ENCODE peak calls at places on chromosome 14, in five cellular contexts. X is PC-9, Z is heart left ventricle, F is IMR-90, O is H9. H is an unnamed sample.

GRCh38 chr14:92173668-92174067 is 51.9 kb downstream of the CPSF2 start:
- DNase-seq in X (no peak), Z (no peak), F (peak), O (no peak), H (no peak)

GRCh38 chr14:86013663-86014062 is 483.7 kb downstream of the FLRT2 start:
- DNase-seq in X (no peak), Z (no peak), F (peak), O (no peak), H (no peak)

GRCh38 chr14:48937796-48938195 is 648.4 kb downstream of the RPS29 start:
- DNase-seq in X (no peak), Z (no peak), F (peak), O (no peak), H (no peak)

GRCh38 chr14:89365071-89365801 is 51.8 kb downstream of the FOXN3 start:
- DNase-seq in X (no peak), Z (peak), F (peak), O (no peak), H (no peak)

GRCh38 chr14:104288272-104288671 is 149.9 kb downstream of the KIF26A start:
- DNase-seq in X (no peak), Z (no peak), F (no peak), O (no peak), H (no peak)

GRCh38 chr14:75098209-75098608 is 28.6 kb downstream of the NEK9 start:
- DNase-seq in X (no peak), Z (no peak), F (no peak), O (no peak), H (no peak)

GRCh38 chr14:32233292-32233691 is 30.2 kb upstream of the RNU6-8 start:
- DNase-seq in X (no peak), Z (no peak), F (no peak), O (no peak), H (no peak)

GRCh38 chr14:52312872-52313492 is 1.1 kb upstream of the PTGER2 start:
- DNase-seq in X (no peak), Z (no peak), F (peak), O (no peak), H (no peak)

GRCh38 chr14:104217486-104218360 is 79.3 kb downstream of the KIF26A start:
- DNase-seq in X (no peak), Z (no peak), F (no peak), O (no peak), H (no peak)

GRCh38 chr14:60684203-60684602 is 34.9 kb upstream of the SIX1 start:
- DNase-seq in X (no peak), Z (no peak), F (no peak), O (no peak), H (no peak)

GRCh38 chr14:49659526-49660455 is 24.7 kb upstream of the DNAAF2 start:
- DNase-seq in X (no peak), Z (no peak), F (no peak), O (no peak), H (no peak)

GRCh38 chr14:101123639-101124525 is 220.4 kb upstream of the RTL1 start:
- DNase-seq in X (no peak), Z (no peak), F (no peak), O (peak), H (no peak)

GRCh38 chr14:64584185-64584584 is 34.4 kb downstream of the PPP1R36 start:
- DNase-seq in X (no peak), Z (no peak), F (no peak), O (no peak), H (no peak)

GRCh38 chr14:34966413-34966812 is 16.4 kb upstream of the SRP54 start:
- DNase-seq in X (no peak), Z (no peak), F (no peak), O (no peak), H (no peak)

GRCh38 chr14:56884617-56885016 is 74.3 kb upstream of the OTX2 start:
- DNase-seq in X (no peak), Z (no peak), F (no peak), O (no peak), H (no peak)

GRCh38 chr14:101134161-101134631 is 230.7 kb upstream of the RTL1 start:
- DNase-seq in X (no peak), Z (no peak), F (no peak), O (peak), H (no peak)

GRCh38 chr14:65003394-65003793 is 16.7 kb downstream of the FNTB start:
- DNase-seq in X (no peak), Z (no peak), F (no peak), O (no peak), H (no peak)

GRCh38 chr14:62378057-62378456 is 615.8 kb downstream of the SNAPC1 start:
- DNase-seq in X (no peak), Z (no peak), F (no peak), O (no peak), H (no peak)

GRCh38 chr14:97266653-97267052 is 469.5 kb downstream of the VRK1 start:
- DNase-seq in X (no peak), Z (no peak), F (no peak), O (no peak), H (peak)

GRCh38 chr14:31543969-31544799 is 17.0 kb upstream of the NUBPL start:
- DNase-seq in X (no peak), Z (no peak), F (peak), O (no peak), H (no peak)

GRCh38 chr14:93926209-93926872 is 803 bp upstream of the FAM181A start:
- DNase-seq in X (no peak), Z (no peak), F (no peak), O (no peak), H (no peak)

GRCh38 chr14:68349900-68350323 is 443.0 kb downstream of the ZFP36L1 start:
- DNase-seq in X (no peak), Z (no peak), F (peak), O (no peak), H (no peak)

GRCh38 chr14:63423889-63424288 is 105.2 kb upstream of the GPHB5 start:
- DNase-seq in X (no peak), Z (peak), F (no peak), O (no peak), H (no peak)

GRCh38 chr14:104643306-104643705 is 38.7 kb upstream of the TMEM179 start:
- DNase-seq in X (no peak), Z (no peak), F (no peak), O (no peak), H (no peak)

GRCh38 chr14:68685419-68686211 is 107.3 kb downstream of the ZFP36L1 start:
- DNase-seq in X (peak), Z (peak), F (peak), O (no peak), H (peak)

GRCh38 chr14:82667501-82667900 is 1133.8 kb upstream of the SEL1L start:
- DNase-seq in X (no peak), Z (no peak), F (no peak), O (no peak), H (no peak)

GRCh38 chr14:93464271-93464670 is 33.5 kb downstream of the UNC79 start:
- DNase-seq in X (no peak), Z (no peak), F (no peak), O (no peak), H (no peak)

GRCh38 chr14:104436047-104436531 is 143.5 kb upstream of the C14orf180 start:
- DNase-seq in X (no peak), Z (peak), F (no peak), O (peak), H (no peak)

GRCh38 chr14:24213866-24214652 is 771 bp upstream of the CHMP4A start:
- DNase-seq in X (no peak), Z (no peak), F (no peak), O (no peak), H (no peak)
- TF ChIP-seq CTCF in X (no peak), Z (no peak), F (no peak), O (peak), H (no peak)

GRCh38 chr14:76698631-76699030 is 62.6 kb upstream of the VASH1 start:
- DNase-seq in X (no peak), Z (no peak), F (no peak), O (no peak), H (no peak)
- H3K27ac ChIP-seq in X (no peak), Z (no peak), F (no peak), O (no peak), H (no peak)

DNA sequence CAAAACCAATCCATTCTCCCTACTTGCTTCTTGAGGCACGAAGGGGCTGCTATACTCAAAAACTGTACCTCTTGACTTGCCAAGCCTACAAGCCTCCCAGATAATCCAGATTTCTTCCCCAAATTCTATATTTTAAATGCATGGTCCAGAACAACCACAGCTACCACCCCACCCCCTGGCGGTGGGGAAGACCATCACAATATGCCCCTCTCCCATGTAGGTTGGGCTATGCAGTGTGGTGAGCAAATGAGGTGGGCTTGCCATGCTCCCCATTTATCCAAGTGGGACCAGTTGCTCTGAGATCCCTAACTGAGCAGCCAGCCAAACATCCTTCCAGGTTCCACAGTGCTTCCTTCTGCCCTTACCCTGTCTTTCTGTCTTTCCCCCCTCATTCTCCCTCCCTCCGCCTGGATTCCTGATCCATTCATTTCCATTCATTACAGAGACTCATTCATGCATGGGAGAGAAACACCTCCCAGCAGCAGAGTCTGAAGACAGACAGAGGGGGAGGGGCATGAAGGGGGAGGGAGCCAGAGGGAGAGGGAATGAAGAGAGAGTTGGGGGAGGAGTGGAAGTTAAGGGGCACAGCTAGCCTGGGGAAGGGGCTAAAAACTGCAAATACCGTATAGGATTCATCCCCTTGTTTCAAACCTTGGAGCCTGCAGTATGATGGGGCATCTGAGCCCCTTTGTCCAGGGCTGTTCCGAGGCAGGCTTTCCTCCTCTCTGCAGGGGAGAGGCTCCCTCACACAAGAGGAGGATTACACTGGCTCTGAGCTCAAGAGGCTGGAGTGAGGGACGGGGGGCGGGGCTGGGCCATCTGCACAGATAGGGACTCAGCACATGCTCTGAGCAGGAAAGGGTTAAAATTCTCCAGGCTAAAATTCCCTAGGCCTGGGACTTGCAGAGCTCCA is 4.4 kb downstream of the ZNF219 start:
- DNase-seq in X (no peak), Z (no peak), F (no peak), O (peak), H (no peak)
- TF ChIP-seq CTCF in X (no peak), Z (no peak), F (peak), O (peak), H (no peak)

DNA sequence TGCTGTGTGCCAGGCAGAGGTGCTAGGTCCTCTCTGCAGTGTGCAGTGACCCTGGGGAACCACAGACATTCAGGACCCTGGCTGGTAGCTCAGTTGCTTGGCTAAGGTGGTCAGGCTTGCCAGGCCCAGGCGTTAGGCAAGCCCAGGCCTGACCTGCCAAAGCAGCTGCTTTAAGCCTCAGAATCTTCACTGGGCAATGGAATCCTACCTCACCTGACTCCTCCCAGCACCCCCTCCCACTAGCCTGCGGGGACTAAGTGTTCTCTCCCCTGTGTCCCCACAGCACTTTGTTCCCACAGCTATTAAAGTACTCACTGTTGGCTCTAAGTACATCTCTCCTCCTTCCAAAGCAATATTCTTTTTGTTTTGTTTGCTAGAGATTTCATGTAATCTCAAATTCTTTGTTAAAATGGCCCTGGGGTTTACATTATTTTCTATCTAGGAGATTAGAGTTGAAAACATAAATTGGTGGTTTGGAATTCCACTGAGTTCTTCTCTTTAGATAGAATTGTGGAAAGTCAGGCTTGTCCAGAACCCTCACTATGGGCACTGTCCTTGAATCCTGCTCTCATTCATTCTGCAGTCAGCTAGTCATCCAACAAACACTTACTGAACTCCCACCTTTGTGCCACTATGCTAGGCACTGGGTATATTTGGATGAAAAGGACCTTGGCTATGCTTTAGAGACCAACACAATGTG is 44.4 kb downstream of the DGLUCY start:
- DNase-seq in X (no peak), Z (no peak), F (no peak), O (no peak), H (peak)
- H3K27ac ChIP-seq in X (no peak), Z (peak), F (no peak), O (no peak), H (peak)

GRCh38 chr14:103085106-103086091 is 1.4 kb downstream of the LBHD2 start:
- DNase-seq in X (no peak), Z (no peak), F (no peak), O (peak), H (no peak)
- TF ChIP-seq CTCF in X (peak), Z (no peak), F (peak), O (peak), H (no peak)

GRCh38 chr14:59347915-59348314 is 117.3 kb downstream of the GPR135 start:
- DNase-seq in X (no peak), Z (no peak), F (no peak), O (no peak), H (no peak)
- H3K27ac ChIP-seq in X (no peak), Z (peak), F (no peak), O (no peak), H (no peak)

DNA sequence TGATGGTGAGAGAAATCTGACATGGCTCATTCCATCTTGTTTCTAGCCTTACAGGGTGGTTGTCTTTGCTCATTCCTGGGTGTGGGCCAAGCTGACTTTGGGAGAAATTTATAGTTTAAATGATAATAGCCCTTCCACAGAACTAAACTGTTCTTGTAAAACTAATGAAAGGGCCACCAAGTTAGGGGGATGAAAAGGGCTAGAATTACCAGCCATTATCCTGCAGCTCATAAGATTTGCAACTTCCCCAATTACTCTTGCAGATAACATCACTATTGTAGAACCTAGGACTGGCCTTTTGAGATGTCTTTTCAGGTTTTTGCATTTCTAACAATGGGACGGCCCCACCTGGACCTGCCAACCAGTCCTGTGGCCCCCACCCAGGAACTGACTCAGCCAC is 220.4 kb downstream of the KTN1 start:
- DNase-seq in X (no peak), Z (no peak), F (no peak), O (no peak), H (no peak)
- TF ChIP-seq CTCF in X (no peak), Z (no peak), F (no peak), O (no peak), H (no peak)